ENCODE peak calls at places on chromosomes 4 and X, in six cellular contexts. Z is nephron progenitor cell, O is ecto neural progenitor cell, F is substantia nigra, R is cardiac muscle cell, N is caudate nucleus. C is an unnamed sample.

GRCh38 chrX:64571011-64571410 is 175.8 kb upstream of the MTMR8 start:
- DNase-seq in Z (no peak), O (no peak), F (no peak), R (no peak), N (no peak), C (no peak)

GRCh38 chr4:159281781-159282180 is 178.9 kb downstream of the RAPGEF2 start:
- DNase-seq in Z (no peak), O (no peak), F (no peak), R (no peak), N (peak), C (no peak)

GRCh38 chrX:28581522-28581921 is 5.7 kb upstream of the IL1RAPL1 start:
- DNase-seq in Z (no peak), O (no peak), F (no peak), R (no peak), N (no peak), C (no peak)

GRCh38 chr4:151436093-151436518 is 27.1 kb downstream of the FHIP1A start:
- DNase-seq in Z (no peak), O (no peak), F (no peak), R (peak), N (no peak), C (no peak)

GRCh38 chr4:152369903-152370296 is 166.0 kb downstream of the FBXW7 start:
- DNase-seq in Z (no peak), O (no peak), F (no peak), R (no peak), N (no peak), C (peak)

GRCh38 chr4:73734405-73735070 is 5.8 kb upstream of the CXCL8 start:
- DNase-seq in Z (no peak), O (no peak), F (no peak), R (no peak), N (no peak), C (no peak)

GRCh38 chr4:6472008-6472386 is 417 bp downstream of the PPP2R2C start:
- DNase-seq in Z (no peak), O (no peak), F (no peak), R (peak), N (no peak), C (no peak)

GRCh38 chr4:140935259-140935658 is 179.1 kb upstream of the TBC1D9 start:
- DNase-seq in Z (no peak), O (no peak), F (no peak), R (peak), N (peak), C (peak)

GRCh38 chr4:168736831-168737230 is 240.0 kb downstream of the PALLD start:
- DNase-seq in Z (no peak), O (no peak), F (no peak), R (no peak), N (no peak), C (no peak)

GRCh38 chr4:53050361-53050774 is 188.3 kb downstream of the RASL11B start:
- DNase-seq in Z (no peak), O (no peak), F (no peak), R (no peak), N (no peak), C (no peak)

GRCh38 chrX:23907496-23908218 is at the start of the genes APOO and CXorf58:
- DNase-seq in Z (peak), O (peak), F (peak), R (peak), N (peak), C (peak)

GRCh38 chr4:54940996-54941395 is 184.4 kb downstream of the KDR start:
- DNase-seq in Z (no peak), O (no peak), F (no peak), R (no peak), N (no peak), C (no peak)

GRCh38 chrX:57596109-57596870 is 4.5 kb downstream of the ZXDB start:
- DNase-seq in Z (no peak), O (no peak), F (no peak), R (no peak), N (no peak), C (no peak)

GRCh38 chrX:1106478-1107210 is 105.8 kb downstream of the CRLF2 start:
- DNase-seq in Z (no peak), O (no peak), F (no peak), R (no peak), N (no peak), C (no peak)

GRCh38 chr4:16897991-16898827 is at the start of gene LDB2:
- DNase-seq in Z (peak), O (peak), F (no peak), R (peak), N (no peak), C (peak)

C was measured in SK-MEL-5.